ENCODE peak calls at places on chromosomes 6 and 20, in nine cellular contexts. One of them, this sample, is unnamed.

GRCh38 chr6:154356118-154356517 is 485 bp downstream of the IPCEF1 start:
- DNase-seq in ovary: no peak
- DNase-seq in endothelial cell of umbilical vein: no peak
- DNase-seq in adrenal gland: no peak
- DNase-seq in foreskin fibroblast: no peak
- DNase-seq in RWPE1: no peak
- DNase-seq in bronchial epithelial cell: no peak
- DNase-seq in fibroblast of mammary gland: no peak
- DNase-seq in colonic mucosa: no peak
- DNase-seq in this sample: no peak

GRCh38 chr6:158938811-158939254 is 61.2 kb downstream of the RSPH3 start:
- DNase-seq in ovary: no peak
- DNase-seq in endothelial cell of umbilical vein: no peak
- DNase-seq in adrenal gland: no peak
- DNase-seq in foreskin fibroblast: peak
- DNase-seq in RWPE1: no peak
- DNase-seq in bronchial epithelial cell: peak
- DNase-seq in fibroblast of mammary gland: peak
- DNase-seq in colonic mucosa: peak
- DNase-seq in this sample: no peak

GRCh38 chr20:4449977-4450715 is 271.6 kb upstream of the PRND start:
- DNase-seq in ovary: no peak
- DNase-seq in endothelial cell of umbilical vein: no peak
- DNase-seq in adrenal gland: no peak
- DNase-seq in foreskin fibroblast: peak
- DNase-seq in RWPE1: no peak
- DNase-seq in bronchial epithelial cell: peak
- DNase-seq in fibroblast of mammary gland: peak
- DNase-seq in colonic mucosa: no peak
- DNase-seq in this sample: no peak

GRCh38 chr6:134925800-134926199 is 24.1 kb downstream of the ALDH8A1 start:
- DNase-seq in ovary: no peak
- DNase-seq in endothelial cell of umbilical vein: peak
- DNase-seq in adrenal gland: no peak
- DNase-seq in foreskin fibroblast: peak
- DNase-seq in RWPE1: peak
- DNase-seq in bronchial epithelial cell: peak
- DNase-seq in fibroblast of mammary gland: peak
- DNase-seq in colonic mucosa: no peak
- DNase-seq in this sample: no peak

GRCh38 chr6:12350644-12351173 is 60.5 kb downstream of the EDN1 start:
- DNase-seq in ovary: no peak
- DNase-seq in endothelial cell of umbilical vein: no peak
- DNase-seq in adrenal gland: no peak
- DNase-seq in foreskin fibroblast: no peak
- DNase-seq in RWPE1: no peak
- DNase-seq in bronchial epithelial cell: peak
- DNase-seq in fibroblast of mammary gland: no peak
- DNase-seq in colonic mucosa: no peak
- DNase-seq in this sample: no peak

GRCh38 chr6:85580104-85580877 is 13.4 kb downstream of the SNX14 start:
- DNase-seq in ovary: no peak
- DNase-seq in endothelial cell of umbilical vein: no peak
- DNase-seq in adrenal gland: no peak
- DNase-seq in foreskin fibroblast: no peak
- DNase-seq in RWPE1: no peak
- DNase-seq in bronchial epithelial cell: peak
- DNase-seq in fibroblast of mammary gland: peak
- DNase-seq in colonic mucosa: peak
- DNase-seq in this sample: no peak

GRCh38 chr6:167717455-167717854 is 109.3 kb upstream of the AFDN start:
- DNase-seq in ovary: no peak
- DNase-seq in endothelial cell of umbilical vein: no peak
- DNase-seq in adrenal gland: no peak
- DNase-seq in foreskin fibroblast: no peak
- DNase-seq in RWPE1: no peak
- DNase-seq in bronchial epithelial cell: no peak
- DNase-seq in fibroblast of mammary gland: no peak
- DNase-seq in colonic mucosa: no peak
- DNase-seq in this sample: no peak

GRCh38 chr20:20292472-20292871 is 75.4 kb upstream of the INSM1 start:
- DNase-seq in ovary: no peak
- DNase-seq in endothelial cell of umbilical vein: no peak
- DNase-seq in adrenal gland: no peak
- DNase-seq in foreskin fibroblast: no peak
- DNase-seq in RWPE1: no peak
- DNase-seq in bronchial epithelial cell: no peak
- DNase-seq in fibroblast of mammary gland: no peak
- DNase-seq in colonic mucosa: no peak
- DNase-seq in this sample: no peak

GRCh38 chr6:104284872-104285271 is 574.8 kb downstream of the HACE1 start:
- DNase-seq in ovary: no peak
- DNase-seq in endothelial cell of umbilical vein: no peak
- DNase-seq in adrenal gland: no peak
- DNase-seq in foreskin fibroblast: no peak
- DNase-seq in RWPE1: no peak
- DNase-seq in bronchial epithelial cell: no peak
- DNase-seq in fibroblast of mammary gland: no peak
- DNase-seq in colonic mucosa: no peak
- DNase-seq in this sample: no peak

GRCh38 chr6:35330541-35331119 is 11.7 kb upstream of the PPARD start:
- DNase-seq in ovary: no peak
- DNase-seq in endothelial cell of umbilical vein: no peak
- DNase-seq in adrenal gland: no peak
- DNase-seq in foreskin fibroblast: no peak
- DNase-seq in RWPE1: no peak
- DNase-seq in bronchial epithelial cell: no peak
- DNase-seq in fibroblast of mammary gland: no peak
- DNase-seq in colonic mucosa: no peak
- DNase-seq in this sample: no peak

GRCh38 chr6:106415920-106416319 is 55.4 kb downstream of the CRYBG1 start:
- DNase-seq in ovary: no peak
- DNase-seq in endothelial cell of umbilical vein: no peak
- DNase-seq in adrenal gland: no peak
- DNase-seq in foreskin fibroblast: no peak
- DNase-seq in RWPE1: no peak
- DNase-seq in bronchial epithelial cell: no peak
- DNase-seq in fibroblast of mammary gland: no peak
- DNase-seq in colonic mucosa: no peak
- DNase-seq in this sample: no peak

GRCh38 chr6:168908166-168908565 is 345.5 kb downstream of the THBS2 start:
- DNase-seq in ovary: no peak
- DNase-seq in endothelial cell of umbilical vein: no peak
- DNase-seq in adrenal gland: no peak
- DNase-seq in foreskin fibroblast: peak
- DNase-seq in RWPE1: peak
- DNase-seq in bronchial epithelial cell: peak
- DNase-seq in fibroblast of mammary gland: peak
- DNase-seq in colonic mucosa: no peak
- DNase-seq in this sample: no peak

GRCh38 chr6:168905451-168906090 is 348.1 kb downstream of the THBS2 start:
- DNase-seq in ovary: no peak
- DNase-seq in endothelial cell of umbilical vein: no peak
- DNase-seq in adrenal gland: no peak
- DNase-seq in foreskin fibroblast: peak
- DNase-seq in RWPE1: no peak
- DNase-seq in bronchial epithelial cell: no peak
- DNase-seq in fibroblast of mammary gland: peak
- DNase-seq in colonic mucosa: no peak
- DNase-seq in this sample: no peak

GRCh38 chr6:168906251-168906845 is 347.3 kb downstream of the THBS2 start:
- DNase-seq in ovary: no peak
- DNase-seq in endothelial cell of umbilical vein: no peak
- DNase-seq in adrenal gland: no peak
- DNase-seq in foreskin fibroblast: no peak
- DNase-seq in RWPE1: no peak
- DNase-seq in bronchial epithelial cell: no peak
- DNase-seq in fibroblast of mammary gland: no peak
- DNase-seq in colonic mucosa: no peak
- DNase-seq in this sample: no peak

GRCh38 chr6:168909288-168909687 is 344.4 kb downstream of the THBS2 start:
- DNase-seq in ovary: no peak
- DNase-seq in endothelial cell of umbilical vein: no peak
- DNase-seq in adrenal gland: no peak
- DNase-seq in foreskin fibroblast: no peak
- DNase-seq in RWPE1: no peak
- DNase-seq in bronchial epithelial cell: no peak
- DNase-seq in fibroblast of mammary gland: no peak
- DNase-seq in colonic mucosa: no peak
- DNase-seq in this sample: no peak

GRCh38 chr6:168908887-168909286 is 344.8 kb downstream of the THBS2 start:
- DNase-seq in ovary: no peak
- DNase-seq in endothelial cell of umbilical vein: no peak
- DNase-seq in adrenal gland: no peak
- DNase-seq in foreskin fibroblast: peak
- DNase-seq in RWPE1: no peak
- DNase-seq in bronchial epithelial cell: no peak
- DNase-seq in fibroblast of mammary gland: peak
- DNase-seq in colonic mucosa: no peak
- DNase-seq in this sample: no peak
- TF ChIP-seq CTCF in ovary: peak
- TF ChIP-seq CTCF in endothelial cell of umbilical vein: no peak
- TF ChIP-seq CTCF in adrenal gland: no peak
- TF ChIP-seq CTCF in foreskin fibroblast: peak
- TF ChIP-seq CTCF in RWPE1: no peak
- TF ChIP-seq CTCF in bronchial epithelial cell: no peak
- TF ChIP-seq CTCF in fibroblast of mammary gland: peak
- TF ChIP-seq CTCF in colonic mucosa: no peak
- TF ChIP-seq CTCF in this sample: no peak

DNA sequence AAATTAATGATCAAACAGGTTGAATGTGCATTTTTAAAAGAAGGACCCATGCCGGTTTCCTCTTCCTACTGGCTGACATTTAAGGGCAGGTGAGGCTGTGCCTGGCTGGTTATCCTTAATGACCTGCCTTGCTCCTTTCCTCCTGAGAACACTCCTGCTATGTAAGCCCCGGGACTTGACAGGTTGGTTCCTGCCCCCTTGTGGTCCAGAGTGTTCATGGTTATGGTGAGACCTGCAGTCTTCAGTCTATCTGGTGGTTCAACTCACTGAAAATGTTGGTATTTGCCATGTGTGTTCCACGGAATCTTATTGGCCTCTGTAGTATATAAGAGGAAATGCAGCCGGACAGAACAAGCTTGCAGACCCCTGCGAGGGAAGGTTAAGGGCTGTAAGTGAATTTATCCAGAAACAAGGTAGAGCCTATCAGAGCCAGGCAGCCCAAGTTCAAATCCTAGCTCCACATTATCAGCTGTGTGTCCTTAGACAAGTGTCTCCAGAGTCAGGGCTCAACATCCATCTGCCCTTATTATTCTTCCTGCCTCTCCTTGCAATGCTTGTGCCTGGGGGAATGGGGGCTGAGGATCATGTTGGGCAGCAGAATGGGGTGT is 5.2 kb upstream of the BPIFA3 start:
- DNase-seq in ovary: no peak
- DNase-seq in endothelial cell of umbilical vein: peak
- DNase-seq in adrenal gland: peak
- DNase-seq in foreskin fibroblast: peak
- DNase-seq in RWPE1: peak
- DNase-seq in bronchial epithelial cell: peak
- DNase-seq in fibroblast of mammary gland: peak
- DNase-seq in colonic mucosa: peak
- DNase-seq in this sample: peak
- TF ChIP-seq CTCF in ovary: no peak
- TF ChIP-seq CTCF in endothelial cell of umbilical vein: peak
- TF ChIP-seq CTCF in adrenal gland: peak
- TF ChIP-seq CTCF in foreskin fibroblast: peak
- TF ChIP-seq CTCF in RWPE1: peak
- TF ChIP-seq CTCF in bronchial epithelial cell: peak
- TF ChIP-seq CTCF in fibroblast of mammary gland: peak
- TF ChIP-seq CTCF in colonic mucosa: no peak
- TF ChIP-seq CTCF in this sample: peak

GRCh38 chr6:30689022-30689865 is 1.5 kb downstream of the NRM start:
- DNase-seq in ovary: no peak
- DNase-seq in endothelial cell of umbilical vein: no peak
- DNase-seq in adrenal gland: no peak
- DNase-seq in foreskin fibroblast: no peak
- DNase-seq in RWPE1: no peak
- DNase-seq in bronchial epithelial cell: no peak
- DNase-seq in fibroblast of mammary gland: no peak
- DNase-seq in colonic mucosa: no peak
- DNase-seq in this sample: no peak

GRCh38 chr6:30688569-30688968 is 2.1 kb upstream of the PPP1R18 start:
- DNase-seq in ovary: no peak
- DNase-seq in endothelial cell of umbilical vein: no peak
- DNase-seq in adrenal gland: no peak
- DNase-seq in foreskin fibroblast: no peak
- DNase-seq in RWPE1: no peak
- DNase-seq in bronchial epithelial cell: no peak
- DNase-seq in fibroblast of mammary gland: no peak
- DNase-seq in colonic mucosa: no peak
- DNase-seq in this sample: no peak

GRCh38 chr6:30689985-30690384 is 799 bp downstream of the NRM start:
- DNase-seq in ovary: no peak
- DNase-seq in endothelial cell of umbilical vein: no peak
- DNase-seq in adrenal gland: no peak
- DNase-seq in foreskin fibroblast: no peak
- DNase-seq in RWPE1: no peak
- DNase-seq in bronchial epithelial cell: no peak
- DNase-seq in fibroblast of mammary gland: no peak
- DNase-seq in colonic mucosa: no peak
- DNase-seq in this sample: no peak

GRCh38 chr6:30690403-30691207 is at the start of gene NRM:
- DNase-seq in ovary: peak
- DNase-seq in endothelial cell of umbilical vein: peak
- DNase-seq in adrenal gland: peak
- DNase-seq in foreskin fibroblast: peak
- DNase-seq in RWPE1: peak
- DNase-seq in bronchial epithelial cell: peak
- DNase-seq in fibroblast of mammary gland: peak
- DNase-seq in colonic mucosa: peak
- DNase-seq in this sample: peak

GRCh38 chr6:30691208-30691872 is 556 bp upstream of the NRM start:
- DNase-seq in ovary: no peak
- DNase-seq in endothelial cell of umbilical vein: no peak
- DNase-seq in adrenal gland: no peak
- DNase-seq in foreskin fibroblast: peak
- DNase-seq in RWPE1: no peak
- DNase-seq in bronchial epithelial cell: no peak
- DNase-seq in fibroblast of mammary gland: no peak
- DNase-seq in colonic mucosa: no peak
- DNase-seq in this sample: no peak
- TF ChIP-seq CTCF in ovary: no peak
- TF ChIP-seq CTCF in endothelial cell of umbilical vein: no peak
- TF ChIP-seq CTCF in adrenal gland: no peak
- TF ChIP-seq CTCF in foreskin fibroblast: no peak
- TF ChIP-seq CTCF in RWPE1: no peak
- TF ChIP-seq CTCF in bronchial epithelial cell: no peak
- TF ChIP-seq CTCF in fibroblast of mammary gland: no peak
- TF ChIP-seq CTCF in colonic mucosa: no peak
- TF ChIP-seq CTCF in this sample: no peak

DNA sequence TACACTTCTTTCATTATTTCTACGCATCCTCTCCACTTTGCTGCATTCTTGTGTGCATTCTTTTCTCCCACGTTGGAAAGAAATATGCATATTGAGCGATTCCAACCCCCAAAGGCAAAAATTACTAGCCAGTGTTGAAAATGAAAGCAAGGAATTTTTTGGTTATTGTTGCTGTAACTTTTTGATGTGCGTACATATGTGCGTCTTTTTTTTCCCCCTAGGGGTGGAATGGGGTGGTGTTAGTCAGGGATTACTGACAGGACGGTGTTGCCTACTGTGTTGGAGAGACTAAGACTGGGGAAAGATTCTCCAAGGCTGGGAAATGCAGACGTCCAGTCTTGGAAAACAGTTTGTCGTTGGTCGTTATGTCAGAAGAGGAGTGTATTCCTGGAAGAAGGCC is 44.2 kb upstream of the ESR1 start:
- DNase-seq in ovary: no peak
- DNase-seq in endothelial cell of umbilical vein: no peak
- DNase-seq in adrenal gland: peak
- DNase-seq in foreskin fibroblast: peak
- DNase-seq in RWPE1: peak
- DNase-seq in bronchial epithelial cell: peak
- DNase-seq in fibroblast of mammary gland: peak
- DNase-seq in colonic mucosa: no peak
- DNase-seq in this sample: no peak
- TF ChIP-seq CTCF in ovary: peak
- TF ChIP-seq CTCF in endothelial cell of umbilical vein: peak
- TF ChIP-seq CTCF in adrenal gland: no peak
- TF ChIP-seq CTCF in foreskin fibroblast: no peak
- TF ChIP-seq CTCF in RWPE1: no peak
- TF ChIP-seq CTCF in bronchial epithelial cell: no peak
- TF ChIP-seq CTCF in fibroblast of mammary gland: peak
- TF ChIP-seq CTCF in colonic mucosa: no peak
- TF ChIP-seq CTCF in this sample: peak